ENCODE peak calls at places on chromosomes 16 and 17, in six cellular contexts. O, I, T, H, X and M are unnamed samples.

GRCh38 chr17:71501716-71502115 is 619.1 kb upstream of the SOX9 start:
- DNase-seq in O (no peak), H (no peak), T (no peak), X (no peak), I (no peak), M (no peak)

GRCh38 chr17:48527742-48528028 is 3.1 kb downstream of the HOXB1 start:
- DNase-seq in X (no peak), T (no peak), O (no peak), I (no peak), H (no peak), M (no peak)

GRCh38 chr16:24035127-24035842 is 199.5 kb downstream of the PRKCB start:
- DNase-seq in X (no peak), H (no peak), O (peak), T (no peak), I (no peak), M (no peak)

GRCh38 chr16:23423496-23424049 is 29.4 kb downstream of the COG7 start:
- DNase-seq in O (peak), X (no peak), T (peak), H (peak), I (no peak), M (peak)

GRCh38 chr17:31525801-31526549 is 134.5 kb downstream of the RAB11FIP4 start:
- DNase-seq in O (peak), H (no peak), T (no peak), X (no peak), I (no peak), M (no peak)

GRCh38 chr17:6162892-6163291 is 92.7 kb downstream of the WSCD1 start:
- DNase-seq in H (no peak), T (no peak), X (no peak), O (no peak), I (no peak), M (no peak)

GRCh38 chr17:2369039-2369438 is 31.7 kb downstream of the SGSM2 start:
- DNase-seq in I (no peak), H (no peak), T (no peak), X (no peak), O (no peak), M (no peak)

GRCh38 chr17:76390003-76390421 is 5.6 kb downstream of the SPHK1 start:
- DNase-seq in X (no peak), H (no peak), O (no peak), I (no peak), T (no peak), M (no peak)

GRCh38 chr16:71339481-71340171 is 18.9 kb upstream of the CALB2 start:
- DNase-seq in X (no peak), I (no peak), O (no peak), H (no peak), T (no peak), M (peak)

GRCh38 chr17:16283705-16284104 is 66.7 kb downstream of the PIGL start:
- DNase-seq in I (no peak), H (no peak), X (no peak), T (no peak), O (no peak), M (no peak)

GRCh38 chr16:85686912-85687591 is 1.7 kb downstream of the GINS2 start:
- DNase-seq in H (no peak), I (no peak), O (no peak), X (no peak), T (no peak), M (no peak)

GRCh38 chr17:77456951-77457548 is 316.3 kb downstream of the SEC14L1 start:
- DNase-seq in I (no peak), O (peak), T (no peak), X (no peak), H (no peak), M (no peak)

GRCh38 chr16:3073448-3073847 is 8.0 kb downstream of the IL32 start:
- DNase-seq in X (no peak), T (no peak), H (no peak), O (no peak), I (no peak), M (no peak)

GRCh38 chr17:31373150-31374082 is 18.1 kb upstream of the RAB11FIP4 start:
- DNase-seq in H (no peak), T (peak), X (no peak), I (peak), O (no peak), M (peak)

GRCh38 chr17:77498875-77499698 is 358.3 kb downstream of the SEC14L1 start:
- DNase-seq in O (no peak), T (no peak), X (no peak), I (no peak), H (no peak), M (no peak)

GRCh38 chr16:21276090-21276489 is 2.0 kb downstream of the CRYM start:
- DNase-seq in I (no peak), O (no peak), X (no peak), H (no peak), T (no peak), M (no peak)

GRCh38 chr17:44492706-44493272 is 10.4 kb downstream of the GPATCH8 start:
- DNase-seq in X (no peak), I (no peak), O (no peak), H (no peak), T (no peak), M (no peak)

GRCh38 chr17:28340374-28340773 is 4.8 kb downstream of the TNFAIP1 start:
- DNase-seq in I (no peak), O (no peak), X (no peak), T (no peak), H (no peak), M (no peak)

GRCh38 chr16:46673320-46674013 is 15.5 kb downstream of the VPS35 start:
- DNase-seq in I (peak), T (peak), X (peak), O (peak), H (no peak), M (peak)